ENCODE peak calls at places on chromosomes 11 and 22, in five cellular contexts. One of them, this sample, is unnamed.

GRCh38 chr11:27210509-27210908 is 152.5 kb downstream of the CCDC34 start:
- DNase-seq in transverse colon: no peak
- DNase-seq in GM23338: no peak
- DNase-seq in H1: no peak
- DNase-seq in SK-N-MC: no peak
- DNase-seq in this sample: no peak

GRCh38 chr11:100932474-100933100 is 197.0 kb downstream of the PGR start:
- DNase-seq in transverse colon: no peak
- DNase-seq in GM23338: peak; percentile 54
- DNase-seq in H1: no peak
- DNase-seq in SK-N-MC: no peak
- DNase-seq in this sample: no peak

GRCh38 chr11:62922653-62923371 is 1.6 kb upstream of the CHRM1 start:
- DNase-seq in transverse colon: no peak
- DNase-seq in GM23338: peak; percentile 72
- DNase-seq in H1: peak; percentile 87
- DNase-seq in SK-N-MC: no peak
- DNase-seq in this sample: no peak

GRCh38 chr11:33936745-33937612 is 45.1 kb upstream of the LMO2 start:
- DNase-seq in transverse colon: peak; percentile 22
- DNase-seq in GM23338: no peak
- DNase-seq in H1: no peak
- DNase-seq in SK-N-MC: no peak
- DNase-seq in this sample: peak; percentile 28

GRCh38 chr11:34624069-34624468 is 3.2 kb downstream of the EHF start:
- DNase-seq in transverse colon: peak; percentile 75
- DNase-seq in GM23338: no peak
- DNase-seq in H1: no peak
- DNase-seq in SK-N-MC: no peak
- DNase-seq in this sample: peak; percentile 68

GRCh38 chr11:65593518-65594414 is 1.8 kb downstream of the KCNK7 start:
- DNase-seq in transverse colon: peak; percentile 49
- DNase-seq in GM23338: peak; percentile 83
- DNase-seq in H1: no peak
- DNase-seq in SK-N-MC: no peak
- DNase-seq in this sample: no peak

GRCh38 chr22:26170795-26171194 is 1.5 kb downstream of the SEZ6L start:
- DNase-seq in transverse colon: no peak
- DNase-seq in GM23338: peak; percentile 85
- DNase-seq in H1: peak; percentile 90
- DNase-seq in SK-N-MC: no peak
- DNase-seq in this sample: no peak

GRCh38 chr11:59801981-59802638 is 8.5 kb downstream of the MRPL16 start:
- DNase-seq in transverse colon: no peak
- DNase-seq in GM23338: peak; percentile 22
- DNase-seq in H1: no peak
- DNase-seq in SK-N-MC: no peak
- DNase-seq in this sample: no peak

GRCh38 chr11:64314146-64314804 is 3.1 kb downstream of the TRMT112 start:
- DNase-seq in transverse colon: no peak
- DNase-seq in GM23338: peak; percentile 40
- DNase-seq in H1: no peak
- DNase-seq in SK-N-MC: no peak
- DNase-seq in this sample: no peak

DNA sequence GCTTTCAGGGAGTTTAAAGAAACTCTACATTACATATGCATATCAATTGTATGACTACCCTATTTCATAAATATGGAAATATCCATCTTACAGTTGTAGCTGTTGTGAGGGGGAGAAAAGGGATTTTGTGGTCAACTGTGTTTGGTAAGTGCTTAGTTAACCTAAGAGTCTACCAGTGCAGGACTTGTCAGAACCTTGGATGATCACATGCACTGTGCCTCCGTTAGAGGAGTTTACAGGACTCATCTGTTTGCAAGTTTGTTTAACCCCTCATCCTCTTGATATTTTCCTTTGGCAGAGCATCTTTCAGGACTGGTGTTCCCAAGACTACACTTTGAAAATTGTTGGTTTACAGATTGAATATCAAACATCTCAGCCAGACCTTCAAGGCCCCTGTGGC is 99.8 kb downstream of the CHST1 start:
- DNase-seq in transverse colon: no peak
- DNase-seq in GM23338: no peak
- DNase-seq in H1: no peak
- DNase-seq in SK-N-MC: no peak
- DNase-seq in this sample: no peak
- TF ChIP-seq POLR2AphosphoS5 in transverse colon: no peak
- TF ChIP-seq POLR2AphosphoS5 in GM23338: no peak
- TF ChIP-seq POLR2AphosphoS5 in H1: no peak
- TF ChIP-seq POLR2AphosphoS5 in SK-N-MC: no peak
- TF ChIP-seq POLR2AphosphoS5 in this sample: no peak

GRCh38 chr11:45475135-45475534 is 189.0 kb upstream of the SYT13 start:
- DNase-seq in transverse colon: no peak
- DNase-seq in GM23338: no peak
- DNase-seq in H1: no peak
- DNase-seq in SK-N-MC: no peak
- DNase-seq in this sample: no peak
- H3K4me3 ChIP-seq in transverse colon: no peak overlapping the region
- H3K4me3 ChIP-seq in GM23338: no peak overlapping the region
- H3K4me3 ChIP-seq in H1: no peak overlapping the region
- H3K4me3 ChIP-seq in SK-N-MC: no peak overlapping the region
- H3K4me3 ChIP-seq in this sample: no peak overlapping the region

GRCh38 chr22:39528080-39528661 is 4.4 kb downstream of the RPS19BP1 start:
- DNase-seq in transverse colon: peak; percentile 41
- DNase-seq in GM23338: no peak
- DNase-seq in H1: no peak
- DNase-seq in SK-N-MC: no peak
- DNase-seq in this sample: no peak

GRCh38 chr22:39529487-39529851 is 3.1 kb downstream of the RPS19BP1 start:
- DNase-seq in transverse colon: no peak
- DNase-seq in GM23338: no peak
- DNase-seq in H1: no peak
- DNase-seq in SK-N-MC: no peak
- DNase-seq in this sample: no peak

GRCh38 chr22:39530136-39530535 is 2.4 kb downstream of the RPS19BP1 start:
- DNase-seq in transverse colon: no peak
- DNase-seq in GM23338: no peak
- DNase-seq in H1: no peak
- DNase-seq in SK-N-MC: no peak
- DNase-seq in this sample: no peak

GRCh38 chr22:39527481-39527961 is 5.0 kb downstream of the RPS19BP1 start:
- DNase-seq in transverse colon: peak; percentile 76
- DNase-seq in GM23338: peak; percentile 51
- DNase-seq in H1: no peak
- DNase-seq in SK-N-MC: no peak
- DNase-seq in this sample: peak; percentile 69

GRCh38 chr22:39528681-39529486 is 3.7 kb downstream of the RPS19BP1 start:
- DNase-seq in transverse colon: peak; percentile 95
- DNase-seq in GM23338: peak; percentile 96
- DNase-seq in H1: peak; percentile 92
- DNase-seq in SK-N-MC: peak; percentile 70
- DNase-seq in this sample: peak; percentile 92
- TF ChIP-seq POLR2AphosphoS5 in transverse colon: peak; percentile 68
- TF ChIP-seq POLR2AphosphoS5 in GM23338: peak; percentile 46
- TF ChIP-seq POLR2AphosphoS5 in H1: peak; percentile 36
- TF ChIP-seq POLR2AphosphoS5 in SK-N-MC: peak; percentile 45
- TF ChIP-seq POLR2AphosphoS5 in this sample: peak; percentile 92

GRCh38 chr11:60924906-60925684 is 835 bp downstream of the TMEM132A start:
- DNase-seq in transverse colon: no peak
- DNase-seq in GM23338: peak; percentile 51
- DNase-seq in H1: no peak
- DNase-seq in SK-N-MC: no peak
- DNase-seq in this sample: no peak
- H3K4me3 ChIP-seq in transverse colon: peak overlapping the region; percentile 52
- H3K4me3 ChIP-seq in GM23338: peak overlapping the region; percentile 91
- H3K4me3 ChIP-seq in H1: peak overlapping the region; percentile 82
- H3K4me3 ChIP-seq in SK-N-MC: peak overlapping the region; percentile 91
- H3K4me3 ChIP-seq in this sample: peak overlapping the region; percentile 52

DNA sequence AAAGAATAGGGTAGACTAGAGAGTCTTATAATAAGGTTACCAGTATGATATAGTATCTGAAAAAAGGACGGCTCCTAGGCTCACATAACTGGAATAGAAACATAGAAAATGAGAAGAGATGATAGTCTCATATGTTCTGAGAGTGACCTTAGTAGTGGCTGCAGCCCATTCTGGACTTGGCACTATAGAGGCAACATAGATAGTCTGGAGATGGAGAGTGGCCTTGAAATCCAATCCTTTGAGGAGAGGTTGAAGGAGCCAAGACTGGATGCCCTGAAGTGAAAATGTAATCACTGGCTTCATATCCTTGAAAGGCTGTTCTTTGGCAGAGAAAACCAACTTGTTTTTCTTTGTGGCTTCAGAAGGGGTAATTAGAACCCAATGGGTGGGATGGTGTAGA is 81.1 kb downstream of the STIM1 start:
- DNase-seq in transverse colon: no peak
- DNase-seq in GM23338: no peak
- DNase-seq in H1: no peak
- DNase-seq in SK-N-MC: no peak
- DNase-seq in this sample: no peak
- TF ChIP-seq POLR2AphosphoS5 in transverse colon: no peak
- TF ChIP-seq POLR2AphosphoS5 in GM23338: no peak
- TF ChIP-seq POLR2AphosphoS5 in H1: no peak
- TF ChIP-seq POLR2AphosphoS5 in SK-N-MC: no peak
- TF ChIP-seq POLR2AphosphoS5 in this sample: no peak

GRCh38 chr22:39959640-39960447 is at the start of gene TMA7B:
- DNase-seq in transverse colon: no peak
- DNase-seq in GM23338: peak; percentile 59
- DNase-seq in H1: no peak
- DNase-seq in SK-N-MC: no peak
- DNase-seq in this sample: no peak
- H3K4me3 ChIP-seq in transverse colon: no peak within 1 kb of the TSS
- H3K4me3 ChIP-seq in GM23338: no peak within 1 kb of the TSS
- H3K4me3 ChIP-seq in H1: no peak within 1 kb of the TSS
- H3K4me3 ChIP-seq in SK-N-MC: no peak within 1 kb of the TSS
- H3K4me3 ChIP-seq in this sample: no peak within 1 kb of the TSS

DNA sequence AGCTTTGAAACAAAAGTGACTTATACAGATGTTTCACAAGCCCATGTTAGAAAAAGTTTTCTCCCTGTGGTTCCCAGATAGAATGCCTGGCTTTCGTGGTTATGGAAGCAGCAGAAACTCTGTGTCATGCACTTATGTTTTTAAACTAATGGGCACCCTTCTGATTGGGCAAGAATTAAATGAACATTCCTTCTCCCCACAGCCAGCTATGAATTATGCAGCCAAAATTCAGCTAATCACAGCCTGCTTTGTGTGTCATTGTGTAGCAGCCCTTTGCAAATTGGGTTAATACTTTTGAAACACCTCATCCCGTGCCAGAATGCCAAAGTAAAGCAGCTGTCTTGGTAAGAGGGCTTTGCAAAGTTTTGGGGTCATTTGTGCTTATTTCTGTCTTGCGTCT is 46.9 kb downstream of the PANX1 start:
- DNase-seq in transverse colon: no peak
- DNase-seq in GM23338: no peak
- DNase-seq in H1: no peak
- DNase-seq in SK-N-MC: no peak
- DNase-seq in this sample: no peak
- TF ChIP-seq POLR2AphosphoS5 in transverse colon: no peak
- TF ChIP-seq POLR2AphosphoS5 in GM23338: no peak
- TF ChIP-seq POLR2AphosphoS5 in H1: no peak
- TF ChIP-seq POLR2AphosphoS5 in SK-N-MC: no peak
- TF ChIP-seq POLR2AphosphoS5 in this sample: no peak

DNA sequence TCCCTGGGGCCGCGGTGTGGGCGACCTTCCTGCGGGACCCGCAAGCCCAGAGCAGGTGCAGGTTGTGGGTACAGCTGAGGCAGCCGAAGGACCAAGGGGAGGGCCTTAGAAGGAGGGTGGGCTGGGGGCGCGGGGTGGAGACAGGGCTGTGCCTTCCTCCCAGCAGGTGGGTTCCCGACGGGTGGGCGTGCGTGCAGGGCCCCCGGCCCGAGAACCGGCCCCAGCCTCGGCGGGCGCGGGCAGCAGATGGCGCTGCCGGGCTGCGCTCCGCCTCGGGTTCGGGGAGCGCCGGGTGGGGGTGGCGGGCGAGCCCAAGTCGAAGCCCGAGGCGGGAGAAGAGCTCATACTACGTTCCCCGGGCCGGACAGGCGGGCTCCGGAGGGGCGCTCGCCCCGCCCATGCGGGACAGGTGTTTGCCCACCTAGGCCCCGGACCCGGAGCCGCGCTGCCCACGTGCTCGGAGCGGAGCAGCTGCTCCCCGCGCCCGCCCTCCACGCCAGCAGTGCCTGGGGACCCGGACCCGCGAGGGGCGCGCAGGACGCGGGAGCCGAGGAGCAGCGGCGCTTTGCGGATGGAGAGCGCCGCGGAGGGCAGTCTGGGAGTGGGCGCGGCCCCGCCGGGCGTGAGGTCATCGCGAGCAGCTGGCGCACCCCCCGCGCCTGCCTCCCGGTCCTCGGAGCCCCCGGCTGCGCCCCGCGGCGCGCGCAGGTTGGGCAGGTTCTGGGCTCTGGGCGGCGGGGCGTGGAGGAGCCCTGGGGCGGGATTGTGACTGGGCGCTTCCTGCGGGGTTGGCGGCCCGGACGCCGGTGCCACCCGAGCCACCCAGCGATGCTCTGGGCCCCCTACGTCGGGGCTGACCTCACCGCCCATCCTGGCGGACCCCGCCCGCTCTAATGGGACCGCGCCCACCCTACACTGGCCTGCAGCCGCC is 25.3 kb downstream of the DUSP8 start:
- DNase-seq in transverse colon: peak; percentile 64
- DNase-seq in GM23338: peak; percentile 89
- DNase-seq in H1: peak; percentile 86
- DNase-seq in SK-N-MC: no peak
- DNase-seq in this sample: no peak
- H3K4me3 ChIP-seq in transverse colon: peak overlapping the region; percentile 14
- H3K4me3 ChIP-seq in GM23338: peak overlapping the region; percentile 60
- H3K4me3 ChIP-seq in H1: peak overlapping the region; percentile 26
- H3K4me3 ChIP-seq in SK-N-MC: peak overlapping the region; percentile 58
- H3K4me3 ChIP-seq in this sample: peak overlapping the region; percentile 14

GRCh38 chr22:47168900-47169800 is 406.7 kb downstream of the TBC1D22A start:
- DNase-seq in transverse colon: peak; percentile 9
- DNase-seq in GM23338: peak; percentile 53
- DNase-seq in H1: peak; percentile 66
- DNase-seq in SK-N-MC: no peak
- DNase-seq in this sample: no peak
- TF ChIP-seq POLR2AphosphoS5 in transverse colon: no peak
- TF ChIP-seq POLR2AphosphoS5 in GM23338: no peak
- TF ChIP-seq POLR2AphosphoS5 in H1: no peak
- TF ChIP-seq POLR2AphosphoS5 in SK-N-MC: no peak
- TF ChIP-seq POLR2AphosphoS5 in this sample: no peak